ENCODE peak calls at places on chromosomes 7 and 10, in six cellular contexts. X is A549; M is kidney epithelial cell; E is bronchial epithelial cell; P is A673; W is CD4-positive, alpha-beta T cell. D is an unnamed sample.
A peak's percentile ranks its signal among the peaks of the same experiment; 100 is the strongest.

GRCh38 chr10:132281915-132282666 is 25.7 kb downstream of the STK32C start:
- DNase-seq in X (no peak), P (no peak), E (no peak), M (no peak), W (no peak), D (no peak)

GRCh38 chr10:63120554-63120953 is 12.6 kb upstream of the NRBF2 start:
- DNase-seq in X (no peak), W (no peak), E (no peak), P (peak; percentile 53), M (no peak), D (no peak)

GRCh38 chr10:61463035-61463909 is 10.1 kb upstream of the TMEM26 start:
- DNase-seq in E (peak; percentile 72), X (no peak), W (no peak), M (no peak), P (peak; percentile 12), D (no peak)

GRCh38 chr7:5428470-5429252 is 5.0 kb upstream of the TNRC18 start:
- DNase-seq in W (no peak), X (no peak), P (peak; percentile 95), E (peak; percentile 63), M (no peak), D (no peak)

GRCh38 chr10:96133135-96133534 is 3.0 kb downstream of the ZNF518A start:
- DNase-seq in P (no peak), E (peak; percentile 87), W (no peak), M (no peak), X (no peak), D (no peak)

GRCh38 chr10:97140887-97141745 is 44.6 kb downstream of the SLIT1 start:
- DNase-seq in X (no peak), P (no peak), E (no peak), W (no peak), M (no peak), D (no peak)

GRCh38 chr7:30647589-30647988 is 34.7 kb downstream of the CRHR2 start:
- DNase-seq in P (no peak), E (no peak), X (no peak), M (no peak), W (no peak), D (no peak)

GRCh38 chr7:2510909-2511768 is 8.4 kb upstream of the LFNG start:
- DNase-seq in M (no peak), E (peak; percentile 32), X (no peak), W (peak; percentile 71), P (no peak), D (peak; percentile 71)

GRCh38 chr7:132321387-132321786 is 254.9 kb downstream of the PLXNA4 start:
- DNase-seq in W (no peak), E (no peak), P (peak; percentile 11), M (no peak), X (no peak), D (no peak)

GRCh38 chr10:15627617-15628196 is 92.0 kb downstream of the ITGA8 start:
- DNase-seq in P (no peak), W (no peak), E (no peak), M (no peak), X (no peak), D (no peak)

DNA sequence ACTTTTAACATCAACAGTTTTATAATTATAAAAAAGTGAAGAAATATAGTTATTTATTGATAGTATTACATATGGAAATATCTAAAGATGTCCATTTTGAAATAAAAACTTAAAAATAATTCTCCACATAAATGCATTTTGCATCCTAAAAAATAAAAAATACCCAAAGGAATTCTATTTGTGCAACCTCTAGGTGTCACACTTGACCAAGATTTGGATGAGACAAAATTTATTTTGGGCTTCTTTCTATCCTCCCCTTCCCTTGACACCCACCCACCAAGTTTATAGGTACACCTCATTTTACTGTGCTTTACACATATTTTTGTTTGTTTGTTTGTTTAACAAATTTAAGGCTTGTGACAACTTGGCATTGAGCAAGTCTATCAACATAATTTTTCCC is 3.3 kb upstream of the THSD7A start:
- DNase-seq in E (peak; percentile 8), M (no peak), P (no peak), W (no peak), X (no peak), D (no peak)
- TF ChIP-seq CTCF in E (peak; percentile 14), M (no peak), P (peak; percentile 58), W (no peak), X (peak; percentile 86), D (no peak)

GRCh38 chr7:99325597-99326407 is at the start of gene ARPC1A:
- DNase-seq in M (peak; percentile 75), X (peak; percentile 91), E (peak; percentile 86), W (peak; percentile 90), P (peak; percentile 95), D (peak; percentile 99)
- TF ChIP-seq CTCF in M (no peak), X (no peak), E (peak; percentile 20), W (no peak), P (no peak), D (no peak)

GRCh38 chr10:1078668-1079067 is 22.5 kb downstream of the WDR37 start:
- DNase-seq in E (no peak), X (no peak), W (no peak), M (no peak), P (no peak), D (no peak)

GRCh38 chr10:1070939-1071338 is 14.8 kb downstream of the WDR37 start:
- DNase-seq in M (no peak), X (no peak), P (no peak), W (no peak), E (peak; percentile 32), D (no peak)

GRCh38 chr10:1074063-1074747 is 18.0 kb downstream of the WDR37 start:
- DNase-seq in P (no peak), E (no peak), M (no peak), W (no peak), X (no peak), D (no peak)

GRCh38 chr10:1069680-1070079 is 13.5 kb downstream of the WDR37 start:
- DNase-seq in M (no peak), W (no peak), E (no peak), X (no peak), P (no peak), D (no peak)

DNA sequence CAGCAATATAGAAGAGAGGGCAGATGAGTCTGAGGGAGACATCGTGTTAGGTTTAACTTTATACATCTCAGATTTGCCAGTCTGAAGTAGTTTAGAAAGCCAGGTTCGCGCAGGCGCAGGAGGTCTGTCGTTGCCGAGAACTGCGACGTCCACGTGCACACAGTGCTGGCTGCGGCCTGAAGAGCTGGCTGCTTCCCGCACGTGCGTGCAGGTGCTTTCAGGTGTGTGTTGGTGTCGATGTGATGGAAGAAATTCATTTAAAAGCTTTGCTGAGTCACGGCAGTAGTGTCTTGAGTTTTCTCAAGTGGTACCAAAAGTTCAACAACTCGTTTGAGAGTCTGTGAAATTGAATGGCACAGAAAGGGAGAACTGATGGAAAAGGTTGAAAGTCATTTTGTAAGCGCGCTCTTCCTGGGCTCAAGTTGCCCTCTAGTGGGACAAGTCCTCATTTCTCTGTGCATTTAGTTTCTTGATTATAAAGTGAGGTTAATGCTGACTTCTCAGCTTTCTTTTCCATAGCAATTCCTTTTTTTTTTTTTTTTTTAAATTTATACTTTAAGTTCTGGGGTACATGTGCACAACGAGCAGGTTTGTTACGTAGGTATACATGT is 18.7 kb downstream of the WDR37 start:
- DNase-seq in P (peak; percentile 29), X (peak; percentile 12), W (no peak), M (no peak), E (peak; percentile 18), D (no peak)
- TF ChIP-seq CTCF in P (peak; percentile 43), X (peak; percentile 22), W (peak; percentile 18), M (peak; percentile 23), E (peak; percentile 38), D (peak; percentile 20)

GRCh38 chr10:64547168-64547567 is 1026.0 kb downstream of the REEP3 start:
- DNase-seq in M (no peak), W (no peak), E (no peak), X (no peak), P (no peak), D (no peak)
- TF ChIP-seq CTCF in M (no peak), W (no peak), E (no peak), X (no peak), P (no peak), D (no peak)

GRCh38 chr7:100049441-100050291 is at the start of gene ZSCAN21:
- DNase-seq in X (peak; percentile 88), M (no peak), P (peak; percentile 89), W (peak; percentile 74), E (peak; percentile 72), D (peak; percentile 91)
- TF ChIP-seq CTCF in X (peak; percentile 20), M (peak; percentile 24), P (peak; percentile 30), W (peak; percentile 20), E (peak; percentile 28), D (peak; percentile 32)

GRCh38 chr7:133344275-133344674 is 91.4 kb downstream of the EXOC4 start:
- DNase-seq in M (no peak), W (no peak), P (peak; percentile 17), E (no peak), X (peak; percentile 7), D (no peak)
- TF ChIP-seq CTCF in M (peak; percentile 27), W (no peak), P (peak; percentile 65), E (peak; percentile 30), X (peak; percentile 56), D (peak; percentile 13)

DNA sequence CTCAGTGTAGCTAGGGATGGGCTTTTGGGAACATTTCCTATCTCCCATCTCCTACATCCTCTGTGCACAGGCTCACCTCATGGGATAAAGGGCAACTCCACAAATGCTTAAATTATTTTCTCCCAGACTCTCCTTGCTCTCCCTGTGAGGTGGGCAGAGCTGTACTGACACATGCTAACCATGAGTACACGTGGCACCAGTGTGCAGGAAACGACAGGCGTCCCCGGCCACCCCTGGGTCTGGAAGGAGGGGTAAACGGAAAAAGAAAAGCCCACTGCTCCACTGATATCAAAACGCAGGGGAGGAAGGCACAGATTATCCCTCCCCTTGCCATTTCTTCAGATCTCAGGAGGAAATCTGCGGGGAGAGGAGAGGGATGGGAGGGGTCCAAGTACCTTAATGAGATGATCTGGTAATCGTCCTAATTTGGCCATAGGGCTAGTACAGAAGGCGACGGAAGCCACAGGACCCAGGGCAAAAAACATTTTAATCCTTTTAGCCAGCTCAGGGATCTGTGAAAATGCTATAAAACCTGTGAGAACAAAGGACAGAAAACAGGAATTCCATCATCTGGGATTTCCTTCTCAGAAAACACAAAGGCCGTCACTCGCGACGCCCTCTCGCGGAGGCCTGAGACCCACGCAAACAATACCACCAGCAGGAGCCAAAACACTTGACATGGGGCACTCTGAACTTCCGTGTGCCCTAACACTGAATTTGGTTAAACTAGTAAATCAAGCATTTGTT is 17.8 kb upstream of the CH25H start:
- DNase-seq in X (no peak), W (no peak), M (no peak), P (no peak), E (no peak), D (no peak)
- TF ChIP-seq CTCF in X (no peak), W (peak; percentile 23), M (peak; percentile 28), P (no peak), E (peak; percentile 53), D (peak; percentile 24)

GRCh38 chr7:34596887-34597286 is 61.1 kb upstream of the NPSR1 start:
- DNase-seq in M (no peak), P (peak; percentile 23), X (no peak), W (no peak), E (peak; percentile 39), D (no peak)
- TF ChIP-seq CTCF in M (peak; percentile 23), P (peak; percentile 55), X (peak; percentile 46), W (no peak), E (peak; percentile 52), D (peak; percentile 34)

D was measured in GM10248.